ENCODE peak calls at places on chromosomes 6 and 20, in six cellular contexts. U is WTC11; H is stimulated activated naive B cell treated with anti-CD40 and anti-IgM and Interleukin-4, amounts not matched to agents 10 μg/mL and 1 μg/mL and 100 μg/mL, for 72 hours; C is sciatic nerve; T is ACHN; I is stimulated activated CD4-positive, alpha-beta T cell treated with anti-CD3 and anti-CD28 coated beads, Interleukin-12 subunit alpha, Interleukin-12 subunit beta, amount 100 ng/mL, for 48 hours. E is an unnamed sample.

GRCh38 chr6:135135835-135136234 is 45.3 kb upstream of the MYB start:
- DNase-seq in T (no peak), U (no peak), C (no peak), I (no peak), H (no peak), E (no peak)

GRCh38 chr6:1067346-1067745 is 244.6 kb upstream of the FOXQ1 start:
- DNase-seq in I (no peak), H (no peak), T (no peak), U (no peak), C (no peak), E (peak)

GRCh38 chr6:128275030-128275429 is 245.4 kb downstream of the PTPRK start:
- DNase-seq in C (no peak), U (no peak), I (no peak), T (peak), H (no peak), E (no peak)

GRCh38 chr6:99512033-99512432 is 3.2 kb downstream of the USP45 start:
- DNase-seq in T (no peak), I (no peak), U (no peak), C (no peak), H (no peak), E (no peak)

GRCh38 chr6:11197175-11197535 is 35.3 kb downstream of the NEDD9 start:
- DNase-seq in I (no peak), H (no peak), U (no peak), C (no peak), T (no peak), E (no peak)

GRCh38 chr6:159976844-159977241 is 8.0 kb downstream of the IGF2R start:
- DNase-seq in I (no peak), T (no peak), U (no peak), H (no peak), C (no peak), E (no peak)

GRCh38 chr6:15691250-15691869 is 28.5 kb upstream of the DTNBP1 start:
- DNase-seq in H (peak), I (peak), C (peak), T (peak), U (peak), E (peak)

GRCh38 chr20:51341581-51341980 is 200.9 kb downstream of the NFATC2 start:
- DNase-seq in I (no peak), T (no peak), H (no peak), U (no peak), C (no peak), E (no peak)

GRCh38 chr6:159002432-159003160 is 2.6 kb upstream of the RSPH3 start:
- DNase-seq in H (no peak), I (no peak), U (no peak), T (no peak), C (no peak), E (no peak)

GRCh38 chr20:4488407-4489339 is 233.0 kb upstream of the PRND start:
- DNase-seq in C (no peak), H (no peak), U (no peak), T (no peak), I (no peak), E (no peak)

GRCh38 chr6:133779916-133780315 is 109.0 kb upstream of the TCF21 start:
- DNase-seq in I (no peak), H (no peak), U (no peak), C (no peak), T (no peak), E (no peak)

GRCh38 chr6:44494011-44494501 is 106.5 kb downstream of the CDC5L start:
- DNase-seq in H (no peak), T (peak), U (no peak), I (no peak), C (no peak), E (peak)

GRCh38 chr6:46014511-46015118 is 1.0 kb downstream of the CLIC5 start:
- DNase-seq in T (no peak), C (no peak), H (no peak), I (no peak), U (peak), E (no peak)

GRCh38 chr6:130167655-130168054 is 55.1 kb downstream of the SAMD3 start:
- DNase-seq in I (no peak), T (no peak), C (no peak), H (no peak), U (no peak), E (no peak)

GRCh38 chr6:119742188-119742803 is 392.7 kb upstream of the MAN1A1 start:
- DNase-seq in H (peak), T (peak), I (peak), U (peak), C (peak), E (no peak)

GRCh38 chr20:57895161-57895855 is 185.5 kb upstream of the PMEPA1 start:
- DNase-seq in I (no peak), T (no peak), U (no peak), H (no peak), C (peak), E (no peak)

GRCh38 chr20:36085686-36086267 is 68.8 kb upstream of the EPB41L1 start:
- DNase-seq in H (peak), C (no peak), T (peak), I (no peak), U (no peak), E (no peak)

GRCh38 chr6:27867941-27868705 is 44.1 kb downstream of the OR2B2 start:
- DNase-seq in T (no peak), U (no peak), H (no peak), C (no peak), I (no peak), E (no peak)

GRCh38 chr6:108847738-108848115 is 495 bp upstream of the ARMC2 start:
- DNase-seq in I (no peak), C (no peak), T (no peak), H (no peak), U (no peak), E (no peak)

GRCh38 chr20:958936-959815 is 42.9 kb downstream of the RSPO4 start:
- DNase-seq in C (no peak), T (no peak), I (no peak), H (no peak), U (no peak), E (no peak)

GRCh38 chr6:132813173-132813856 is 1.1 kb upstream of the RPS12 start:
- DNase-seq in T (peak), I (peak), H (peak), U (peak), C (peak), E (no peak)

GRCh38 chr6:37454420-37455125 is 21.6 kb downstream of the CMTR1 start:
- DNase-seq in C (no peak), H (no peak), U (no peak), I (no peak), T (no peak), E (no peak)

GRCh38 chr6:47780510-47781356 is 1.1 kb upstream of the OPN5 start:
- DNase-seq in I (peak), T (peak), C (no peak), U (no peak), H (peak), E (no peak)

GRCh38 chr6:113676972-113677371 is 180.2 kb upstream of the MARCKS start:
- DNase-seq in U (no peak), I (no peak), H (no peak), C (no peak), T (no peak), E (no peak)

GRCh38 chr6:122696079-122696478 is 83.4 kb upstream of the FABP7 start:
- DNase-seq in H (no peak), U (no peak), C (no peak), I (no peak), T (peak), E (no peak)

GRCh38 chr6:134190883-134191282 is 127.0 kb downstream of the SGK1 start:
- DNase-seq in H (no peak), T (no peak), I (no peak), C (no peak), U (no peak), E (no peak)

GRCh38 chr20:17620371-17621228 is 50.7 kb downstream of the DSTN start:
- DNase-seq in I (no peak), H (no peak), T (no peak), C (peak), U (peak), E (no peak)

GRCh38 chr6:134435814-134436280 is 117.9 kb upstream of the SGK1 start:
- DNase-seq in H (no peak), C (no peak), T (no peak), I (no peak), U (no peak), E (no peak)

GRCh38 chr6:138857792-138858191 is 61.9 kb downstream of the ECT2L start:
- DNase-seq in H (no peak), C (no peak), U (no peak), I (no peak), T (no peak), E (no peak)

GRCh38 chr6:22134308-22134707 is 162.5 kb downstream of the PRL start:
- DNase-seq in C (no peak), T (no peak), H (no peak), U (no peak), I (no peak), E (no peak)

GRCh38 chr20:32624687-32625345 is 39.7 kb upstream of the NOL4L start:
- DNase-seq in U (no peak), C (no peak), I (no peak), H (no peak), T (no peak), E (no peak)

GRCh38 chr6:42230320-42231034 is 12.8 kb upstream of the MRPS10 start:
- DNase-seq in I (no peak), C (no peak), T (peak), U (no peak), H (no peak), E (no peak)

GRCh38 chr6:32108094-32108627 is 977 bp downstream of the TNXB start:
- DNase-seq in I (no peak), H (no peak), U (no peak), T (no peak), C (peak), E (peak)

GRCh38 chr6:158004696-158005095 is 23.0 kb downstream of the SYNJ2 start:
- DNase-seq in T (no peak), I (no peak), H (no peak), C (no peak), U (no peak), E (no peak)

GRCh38 chr20:58647814-58648501 is 3.1 kb upstream of the STX16 start:
- DNase-seq in T (no peak), U (peak), C (no peak), I (no peak), H (no peak), E (no peak)

GRCh38 chr20:54398814-54399213 is 76.6 kb upstream of the DOK5 start:
- DNase-seq in T (no peak), U (no peak), C (no peak), I (no peak), H (no peak), E (no peak)

GRCh38 chr6:3324262-3324942 is 65.7 kb downstream of the PSMG4 start:
- DNase-seq in T (peak), U (no peak), I (peak), C (peak), H (peak), E (peak)

GRCh38 chr6:132768051-132768517 is 10.4 kb upstream of the VNN2 start:
- DNase-seq in U (peak), C (no peak), I (no peak), H (peak), T (peak), E (no peak)

GRCh38 chr20:33602826-33603590 is 59.1 kb upstream of the C20orf144 start:
- DNase-seq in C (no peak), U (no peak), H (peak), I (no peak), T (no peak), E (no peak)

E was measured in coronary artery.